ENCODE peak calls at places on chromosomes 2 and 18, in ten cellular contexts. S is neural crest cell; U is activated CD4-positive, alpha-beta T cell treated with anti-CD3 and anti-CD28 coated beads for 4 hours; C is transverse colon; L is cardiac muscle cell; T is activated naive CD8-positive, alpha-beta T cell treated with anti-CD3 and anti-CD28 coated beads, Interleukin-2, amount 50 U/mL, for 16 hours; D is tibial artery; Y is NCI-H1417; R is GM13977; M is mesenteric fat pad. O is an unnamed sample.

GRCh38 chr2:231379266-231380215 is 16.0 kb upstream of the B3GNT7 start:
- DNase-seq in S (no peak), U (no peak), C (peak; percentile 71), L (no peak), T (no peak), D (no peak), Y (no peak), R (no peak), M (no peak), O (peak; percentile 84)

GRCh38 chr2:203427061-203427460 is 98.9 kb downstream of the ABI2 start:
- DNase-seq in S (no peak), U (no peak), C (no peak), L (peak; percentile 47), T (no peak), D (no peak), Y (no peak), R (no peak), M (no peak), O (no peak)

GRCh38 chr2:182144780-182145170 is 159.1 kb downstream of the PPP1R1C start:
- DNase-seq in S (no peak), U (no peak), C (no peak), L (peak; percentile 23), T (no peak), D (no peak), Y (no peak), R (no peak), M (no peak), O (no peak)

GRCh38 chr2:101270700-101271259 is 18.1 kb downstream of the CNOT11 start:
- DNase-seq in S (no peak), U (no peak), C (no peak), L (no peak), T (no peak), D (no peak), Y (no peak), R (no peak), M (no peak), O (no peak)

GRCh38 chr18:36933552-36933951 is 104.6 kb downstream of the KIAA1328 start:
- DNase-seq in S (no peak), U (no peak), C (no peak), L (no peak), T (no peak), D (no peak), Y (no peak), R (no peak), M (no peak), O (no peak)

GRCh38 chr2:147182260-147182659 is 662.6 kb upstream of the ACVR2A start:
- DNase-seq in S (no peak), U (peak; percentile 53), C (peak; percentile 30), L (peak; percentile 16), T (no peak), D (no peak), Y (no peak), R (no peak), M (no peak), O (no peak)

GRCh38 chr2:231693956-231694355 is 14.4 kb upstream of the PTMA start:
- DNase-seq in S (no peak), U (no peak), C (no peak), L (no peak), T (no peak), D (no peak), Y (no peak), R (no peak), M (no peak), O (no peak)

GRCh38 chr2:12734914-12735654 is 18.3 kb downstream of the TRIB2 start:
- DNase-seq in S (no peak), U (no peak), C (no peak), L (no peak), T (no peak), D (no peak), Y (no peak), R (no peak), M (no peak), O (no peak)

GRCh38 chr2:7096726-7097352 is 179.6 kb downstream of the RNF144A start:
- DNase-seq in S (no peak), U (no peak), C (no peak), L (no peak), T (no peak), D (no peak), Y (no peak), R (no peak), M (no peak), O (no peak)

GRCh38 chr2:86646329-86646728 is 22.7 kb upstream of the RNF103 start:
- DNase-seq in S (no peak), U (no peak), C (no peak), L (no peak), T (no peak), D (no peak), Y (no peak), R (no peak), M (no peak), O (no peak)

GRCh38 chr2:31674446-31674845 is 93.7 kb upstream of the SRD5A2 start:
- DNase-seq in S (no peak), U (no peak), C (no peak), L (no peak), T (no peak), D (no peak), Y (no peak), R (no peak), M (no peak), O (no peak)

GRCh38 chr2:21047161-21048009 is 3.5 kb upstream of the APOB start:
- DNase-seq in S (no peak), U (no peak), C (no peak), L (peak; percentile 28), T (no peak), D (no peak), Y (no peak), R (no peak), M (no peak), O (no peak)

GRCh38 chr2:110991951-110992350 is 128.8 kb upstream of the BCL2L11 start:
- DNase-seq in S (no peak), U (no peak), C (no peak), L (no peak), T (no peak), D (no peak), Y (peak; percentile 11), R (no peak), M (no peak), O (no peak)

GRCh38 chr18:59376351-59376935 is 17.4 kb upstream of the LMAN1 start:
- DNase-seq in S (no peak), U (no peak), C (no peak), L (no peak), T (no peak), D (no peak), Y (peak; percentile 96), R (no peak), M (no peak), O (no peak)

GRCh38 chr2:86195055-86195807 is at the start of gene IMMT:
- DNase-seq in S (peak; percentile 96), U (peak; percentile 92), C (peak; percentile 95), L (peak; percentile 98), T (peak; percentile 83), D (peak; percentile 99), Y (peak; percentile 97), R (peak; percentile 92), M (peak; percentile 99), O (peak; percentile 96)

GRCh38 chr18:50507120-50507590 is 52.7 kb upstream of the MAPK4 start:
- DNase-seq in S (peak; percentile 54), U (no peak), C (peak; percentile 46), L (peak; percentile 74), T (no peak), D (no peak), Y (peak; percentile 85), R (peak; percentile 23), M (no peak), O (peak; percentile 52)

GRCh38 chr2:86621290-86621943 is 2.2 kb downstream of the RNF103 start:
- DNase-seq in S (no peak), U (no peak), C (no peak), L (peak; percentile 14), T (no peak), D (no peak), Y (no peak), R (no peak), M (no peak), O (no peak)

GRCh38 chr2:216286616-216287231 is 85.6 kb downstream of the MARCHF4 start:
- DNase-seq in S (no peak), U (no peak), C (no peak), L (peak; percentile 21), T (no peak), D (no peak), Y (no peak), R (no peak), M (no peak), O (no peak)

GRCh38 chr2:237026981-237027711 is 58.5 kb upstream of the COPS8 start:
- DNase-seq in S (peak; percentile 62), U (peak; percentile 43), C (peak; percentile 71), L (peak; percentile 81), T (no peak), D (peak; percentile 87), Y (peak; percentile 72), R (peak; percentile 43), M (no peak), O (peak; percentile 74)

GRCh38 chr2:222535477-222535876 is 111.1 kb downstream of the SGPP2 start:
- DNase-seq in S (no peak), U (no peak), C (no peak), L (no peak), T (no peak), D (no peak), Y (peak; percentile 77), R (no peak), M (no peak), O (no peak)

GRCh38 chr2:70367722-70368323 is 66.0 kb upstream of the FAM136A start:
- DNase-seq in S (no peak), U (no peak), C (peak; percentile 72), L (peak; percentile 63), T (no peak), D (no peak), Y (no peak), R (no peak), M (no peak), O (peak; percentile 82)

GRCh38 chr2:62142054-62142453 is 53.9 kb upstream of the B3GNT2 start:
- DNase-seq in S (no peak), U (no peak), C (no peak), L (no peak), T (no peak), D (no peak), Y (no peak), R (no peak), M (no peak), O (no peak)

GRCh38 chr2:19819097-19820065 is 82.4 kb downstream of the TTC32 start:
- DNase-seq in S (no peak), U (no peak), C (no peak), L (peak; percentile 54), T (no peak), D (no peak), Y (no peak), R (no peak), M (no peak), O (no peak)

GRCh38 chr2:65390134-65390533 is 42.3 kb downstream of the SPRED2 start:
- DNase-seq in S (no peak), U (no peak), C (peak; percentile 71), L (no peak), T (no peak), D (no peak), Y (no peak), R (peak; percentile 62), M (no peak), O (peak; percentile 73)

GRCh38 chr2:144152817-144153271 is 367.1 kb downstream of the ZEB2 start:
- DNase-seq in S (no peak), U (no peak), C (no peak), L (peak; percentile 40), T (no peak), D (no peak), Y (no peak), R (no peak), M (no peak), O (no peak)

GRCh38 chr2:201436141-201436540 is 15.1 kb downstream of the TRAK2 start:
- DNase-seq in S (no peak), U (no peak), C (no peak), L (no peak), T (no peak), D (no peak), Y (no peak), R (no peak), M (no peak), O (no peak)

GRCh38 chr2:54599914-54600313 is 123.5 kb upstream of the EML6 start:
- DNase-seq in S (no peak), U (no peak), C (peak; percentile 63), L (no peak), T (no peak), D (peak; percentile 81), Y (no peak), R (no peak), M (no peak), O (no peak)

GRCh38 chr2:128356127-128356526 is 37.5 kb upstream of the HS6ST1 start:
- DNase-seq in S (no peak), U (no peak), C (no peak), L (no peak), T (no peak), D (no peak), Y (no peak), R (no peak), M (no peak), O (no peak)

O was measured in left colon.